ENCODE peak calls at places on chromosomes 16 and 17, in four cellular contexts. E is neural progenitor cell; M is CD8-positive, alpha-beta T cell; N is A673. Y is an unnamed sample.

GRCh38 chr17:9363440-9364350 is 211.9 kb downstream of the STX8 start:
- DNase-seq in N (no peak), E (no peak), M (no peak), Y (no peak)

GRCh38 chr17:72569193-72569946 is 448.6 kb downstream of the SOX9 start:
- DNase-seq in E (no peak), N (no peak), M (no peak), Y (no peak)

GRCh38 chr17:4476512-4477070 is 22.1 kb upstream of the SPNS2 start:
- DNase-seq in N (no peak), M (no peak), E (peak; percentile 3), Y (no peak)

GRCh38 chr17:27609606-27610303 is 21.2 kb upstream of the LGALS9 start:
- DNase-seq in N (peak; percentile 25), M (no peak), E (peak; percentile 42), Y (no peak)

GRCh38 chr17:56636276-56636675 is 42.8 kb downstream of the NOG start:
- DNase-seq in N (no peak), E (no peak), M (no peak), Y (no peak)

GRCh38 chr17:66675273-66675990 is 159.5 kb upstream of the CACNG5 start:
- DNase-seq in M (no peak), N (no peak), E (no peak), Y (no peak)

GRCh38 chr17:59154335-59154720 is 658 bp downstream of the SKA2 start:
- DNase-seq in M (no peak), N (peak; percentile 73), E (peak; percentile 75), Y (peak; percentile 52)

GRCh38 chr17:72158895-72159885 is 38.4 kb downstream of the SOX9 start:
- DNase-seq in E (no peak), M (no peak), N (peak; percentile 81), Y (no peak)

GRCh38 chr17:32755045-32755805 is 121.7 kb downstream of the MYO1D start:
- DNase-seq in M (no peak), N (peak; percentile 64), E (peak; percentile 51), Y (peak; percentile 15)

GRCh38 chr17:19380551-19381284 is 2.4 kb downstream of the MAPK7 start:
- DNase-seq in M (no peak), N (no peak), E (no peak), Y (no peak)

GRCh38 chr16:79093554-79093967 is 507.0 kb downstream of the MAF start:
- DNase-seq in M (peak; percentile 28), E (no peak), N (no peak), Y (peak; percentile 16)

GRCh38 chr16:84109598-84110325 is 7.0 kb downstream of the MBTPS1 start:
- DNase-seq in M (no peak), N (no peak), E (no peak), Y (no peak)

GRCh38 chr17:27743288-27743885 is 56.9 kb downstream of the NOS2 start:
- DNase-seq in E (no peak), M (no peak), N (no peak), Y (no peak)

GRCh38 chr17:8803531-8804416 is 4.6 kb upstream of the MFSD6L start:
- DNase-seq in E (no peak), M (no peak), N (peak; percentile 26), Y (no peak)

GRCh38 chr17:57881143-57881542 is 31.3 kb upstream of the MRPS23 start:
- DNase-seq in E (no peak), N (no peak), M (no peak), Y (no peak)

GRCh38 chr17:48552453-48553189 is 7.7 kb upstream of the HOXB2 start:
- DNase-seq in E (peak; percentile 36), M (no peak), N (no peak), Y (no peak)

GRCh38 chr16:8697965-8698364 is 23.5 kb downstream of the ABAT start:
- DNase-seq in M (no peak), N (no peak), E (no peak), Y (no peak)

GRCh38 chr17:49748791-49749190 is 15.1 kb downstream of the FAM117A start:
- DNase-seq in M (peak; percentile 26), E (no peak), N (no peak), Y (peak; percentile 72)

GRCh38 chr17:69819316-69820087 is 255.5 kb upstream of the KCNJ16 start:
- DNase-seq in M (no peak), E (no peak), N (no peak), Y (no peak)

GRCh38 chr16:62035115-62036092 is 834 bp downstream of the CDH8 start:
- DNase-seq in E (peak; percentile 89), M (no peak), N (peak; percentile 85), Y (no peak)

GRCh38 chr17:45917081-45917480 is 22.7 kb downstream of the MAPT start:
- DNase-seq in M (no peak), N (no peak), E (no peak), Y (no peak)

GRCh38 chr16:48244080-48244862 is at the start of gene LONP2:
- DNase-seq in E (peak; percentile 88), N (peak; percentile 93), M (peak; percentile 82), Y (peak; percentile 93)
- H3K4me3 ChIP-seq in E (peak within 1 kb of the TSS; percentile 88), N (peak within 1 kb of the TSS; percentile 92), M (peak within 1 kb of the TSS; percentile 66), Y (peak within 1 kb of the TSS; percentile 99)

GRCh38 chr17:76967762-76968161 is 99.6 kb downstream of the MGAT5B start:
- DNase-seq in M (no peak), N (no peak), E (no peak), Y (no peak)

GRCh38 chr17:76968707-76969597 is 100.7 kb downstream of the MGAT5B start:
- DNase-seq in M (peak; percentile 18), N (peak; percentile 86), E (peak; percentile 98), Y (peak; percentile 58)

GRCh38 chr17:76966486-76967181 is 98.4 kb downstream of the MGAT5B start:
- DNase-seq in N (no peak), E (no peak), M (no peak), Y (no peak)

GRCh38 chr17:76972046-76972641 is 103.9 kb downstream of the MGAT5B start:
- DNase-seq in E (no peak), M (no peak), N (no peak), Y (no peak)

GRCh38 chr17:76969598-76970172 is 101.5 kb downstream of the MGAT5B start:
- DNase-seq in N (peak; percentile 45), E (peak; percentile 51), M (no peak), Y (no peak)
- TF ChIP-seq CTCF in N (no peak), E (no peak), M (no peak), Y (no peak)

GRCh38 chr16:67930191-67930590 is 1.5 kb downstream of the CTRL start:
- DNase-seq in M (no peak), N (no peak), E (no peak), Y (no peak)
- H3K36me3 ChIP-seq in M (peaks cover 45% of the 10 kb centered on the region), N (peaks cover 15% of the 10 kb centered on the region), E (no peaks in the 10 kb centered on the region), Y (peaks cover 59% of the 10 kb centered on the region)

GRCh38 chr17:81036128-81036891 is 1.4 kb downstream of the BAIAP2 start:
- DNase-seq in N (no peak), M (no peak), E (no peak), Y (no peak)
- H3K4me3 ChIP-seq in N (peak overlapping the region; percentile 66), M (peak overlapping the region; percentile 30), E (peak overlapping the region; percentile 91), Y (no peak overlapping the region)

DNA sequence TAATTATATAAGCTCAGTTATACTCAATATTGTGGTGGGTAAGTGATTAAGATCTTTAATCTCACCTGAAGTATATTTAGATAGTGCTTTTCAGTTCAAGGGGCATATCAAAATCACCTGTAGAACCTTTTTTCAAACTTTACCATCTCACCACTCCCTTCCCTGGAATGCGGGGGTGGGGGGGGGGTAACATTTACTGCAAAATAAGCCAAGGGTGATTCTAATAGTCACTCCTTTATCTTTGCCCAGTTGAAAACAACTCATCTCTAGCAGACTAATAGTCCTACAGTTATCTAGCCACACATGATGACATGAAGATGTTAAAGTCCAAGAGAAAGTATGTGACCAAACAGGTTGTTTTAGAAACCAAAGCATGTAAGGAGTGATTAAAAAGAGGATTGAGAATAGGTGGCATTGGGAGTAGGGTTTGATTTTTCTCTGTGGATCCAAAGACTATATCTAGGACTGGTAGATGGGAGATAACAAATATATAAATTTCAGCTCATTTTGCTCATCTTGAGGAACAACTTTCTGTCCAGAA is 21.5 kb downstream of the LPCAT2 start:
- DNase-seq in N (no peak), E (no peak), M (no peak), Y (no peak)
- TF ChIP-seq CTCF in N (no peak), E (no peak), M (no peak), Y (no peak)

DNA sequence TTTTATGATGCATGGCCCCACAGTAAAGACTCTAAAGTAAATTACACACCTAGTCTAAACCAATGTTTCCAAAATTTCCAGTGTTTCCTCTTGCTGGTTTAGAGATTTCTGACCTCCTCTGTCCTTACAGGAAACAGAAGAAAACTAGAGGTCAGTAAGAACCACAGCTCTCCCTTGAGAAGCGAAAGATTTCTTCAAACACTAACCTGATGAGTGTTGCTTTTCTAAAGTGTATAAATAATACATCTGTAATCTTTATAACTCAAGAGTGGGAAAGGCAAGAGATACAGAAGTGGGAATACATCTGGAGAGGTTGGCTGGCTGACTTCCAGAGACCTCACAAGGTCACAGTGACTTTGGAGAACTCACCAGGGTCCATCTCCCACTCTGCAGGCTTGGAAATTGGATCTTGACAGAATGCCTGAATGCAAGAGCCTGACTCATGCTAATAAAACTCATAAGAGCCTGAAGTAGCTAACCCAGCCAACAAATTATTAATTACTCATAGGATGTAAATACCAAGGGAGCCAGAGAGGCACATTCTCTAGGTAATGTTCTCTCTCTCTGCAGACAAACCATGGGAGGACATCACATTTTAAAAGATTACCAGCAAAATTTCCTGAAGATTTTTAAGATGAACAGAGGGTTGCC is 8.7 kb downstream of the ADAT1 start:
- DNase-seq in M (no peak), N (no peak), E (no peak), Y (no peak)
- H3K36me3 ChIP-seq in M (peaks cover 28% of the 10 kb centered on the region), N (peaks cover 50% of the 10 kb centered on the region), E (no peaks in the 10 kb centered on the region), Y (peaks cover 18% of the 10 kb centered on the region)

DNA sequence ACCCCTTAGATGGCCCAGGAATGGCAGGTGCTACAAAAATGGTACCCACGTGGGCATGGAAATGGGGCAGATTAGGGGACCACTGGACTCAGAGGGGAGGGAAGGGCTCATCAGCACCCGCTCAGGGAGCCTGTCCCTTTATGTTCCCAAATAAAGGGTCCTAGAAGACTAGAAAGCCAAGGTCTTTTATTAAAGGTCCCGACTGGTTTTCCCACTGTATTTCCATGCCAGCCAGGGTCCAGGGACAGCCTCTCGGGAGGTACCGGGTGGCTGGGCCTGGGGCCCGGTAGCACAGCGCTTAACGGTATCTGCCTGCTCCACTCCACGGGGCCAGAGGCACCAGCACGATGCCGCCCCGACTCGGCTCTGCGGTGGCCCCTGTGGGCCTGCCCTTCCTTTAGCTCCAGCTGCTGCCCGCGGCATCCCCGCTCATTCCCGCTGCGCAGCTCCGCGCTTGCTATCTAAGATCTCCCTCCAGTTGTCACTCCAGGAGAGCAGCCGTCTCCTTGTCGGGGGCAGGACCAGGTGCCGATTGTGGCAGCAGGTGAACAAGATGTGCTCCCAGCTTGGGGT is 1.4 kb downstream of the NT5C start:
- DNase-seq in E (no peak), N (no peak), M (no peak), Y (no peak)
- H3K4me3 ChIP-seq in E (peak overlapping the region; percentile 84), N (peak overlapping the region; percentile 84), M (no peak overlapping the region), Y (peak overlapping the region; percentile 87)

Y was measured in GM06990.